ENCODE peak calls at places on chromosomes 2 and 18, in eight cellular contexts. One of them, this sample, is unnamed. For H3K4me1, the result is how much of the 10 kb centered on the place peaks cover.

GRCh38 chr2:195899226-195899625 is 169.4 kb downstream of the DNAH7 start:
- DNase-seq in hepatocyte: no peak
- DNase-seq in left lung: no peak
- DNase-seq in transverse colon: no peak
- DNase-seq in neural progenitor cell: no peak
- DNase-seq in foreskin keratinocyte: no peak
- DNase-seq in adrenal gland: no peak
- DNase-seq in PC-9: no peak
- DNase-seq in this sample: no peak

GRCh38 chr18:57621252-57621607 is 406 bp downstream of the NARS1 start:
- DNase-seq in hepatocyte: no peak
- DNase-seq in left lung: no peak
- DNase-seq in transverse colon: no peak
- DNase-seq in neural progenitor cell: no peak
- DNase-seq in foreskin keratinocyte: no peak
- DNase-seq in adrenal gland: no peak
- DNase-seq in PC-9: no peak
- DNase-seq in this sample: no peak

GRCh38 chr18:2983296-2983695 is 29.6 kb downstream of the LPIN2 start:
- DNase-seq in hepatocyte: no peak
- DNase-seq in left lung: no peak
- DNase-seq in transverse colon: no peak
- DNase-seq in neural progenitor cell: no peak
- DNase-seq in foreskin keratinocyte: no peak
- DNase-seq in adrenal gland: no peak
- DNase-seq in PC-9: no peak
- DNase-seq in this sample: no peak

GRCh38 chr18:5500158-5500939 is 43.4 kb downstream of the EPB41L3 start:
- DNase-seq in hepatocyte: no peak
- DNase-seq in left lung: no peak
- DNase-seq in transverse colon: no peak
- DNase-seq in neural progenitor cell: no peak
- DNase-seq in foreskin keratinocyte: no peak
- DNase-seq in adrenal gland: no peak
- DNase-seq in PC-9: no peak
- DNase-seq in this sample: no peak

GRCh38 chr2:69646714-69647113 is 3.2 kb upstream of the AAK1 start:
- DNase-seq in hepatocyte: no peak
- DNase-seq in left lung: no peak
- DNase-seq in transverse colon: no peak
- DNase-seq in neural progenitor cell: no peak
- DNase-seq in foreskin keratinocyte: no peak
- DNase-seq in adrenal gland: no peak
- DNase-seq in PC-9: no peak
- DNase-seq in this sample: no peak

GRCh38 chr2:192087398-192087958 is 107.3 kb downstream of the TMEFF2 start:
- DNase-seq in hepatocyte: no peak
- DNase-seq in left lung: no peak
- DNase-seq in transverse colon: no peak
- DNase-seq in neural progenitor cell: no peak
- DNase-seq in foreskin keratinocyte: peak
- DNase-seq in adrenal gland: no peak
- DNase-seq in PC-9: no peak
- DNase-seq in this sample: no peak

GRCh38 chr2:235098273-235098672 is 146.5 kb downstream of the SH3BP4 start:
- DNase-seq in hepatocyte: no peak
- DNase-seq in left lung: no peak
- DNase-seq in transverse colon: no peak
- DNase-seq in neural progenitor cell: no peak
- DNase-seq in foreskin keratinocyte: no peak
- DNase-seq in adrenal gland: no peak
- DNase-seq in PC-9: no peak
- DNase-seq in this sample: no peak

GRCh38 chr2:128310761-128311160 is 7.9 kb downstream of the HS6ST1 start:
- DNase-seq in hepatocyte: no peak
- DNase-seq in left lung: peak
- DNase-seq in transverse colon: no peak
- DNase-seq in neural progenitor cell: no peak
- DNase-seq in foreskin keratinocyte: no peak
- DNase-seq in adrenal gland: no peak
- DNase-seq in PC-9: no peak
- DNase-seq in this sample: no peak

GRCh38 chr18:9469700-9470099 is 5.6 kb upstream of the RALBP1 start:
- DNase-seq in hepatocyte: no peak
- DNase-seq in left lung: no peak
- DNase-seq in transverse colon: no peak
- DNase-seq in neural progenitor cell: no peak
- DNase-seq in foreskin keratinocyte: peak
- DNase-seq in adrenal gland: no peak
- DNase-seq in PC-9: no peak
- DNase-seq in this sample: no peak

GRCh38 chr2:238228700-238229099 is 11.1 kb downstream of the HES6 start:
- DNase-seq in hepatocyte: peak
- DNase-seq in left lung: no peak
- DNase-seq in transverse colon: no peak
- DNase-seq in neural progenitor cell: no peak
- DNase-seq in foreskin keratinocyte: no peak
- DNase-seq in adrenal gland: no peak
- DNase-seq in PC-9: no peak
- DNase-seq in this sample: no peak

GRCh38 chr2:21253311-21254027 is 129.7 kb downstream of the TDRD15 start:
- DNase-seq in hepatocyte: no peak
- DNase-seq in left lung: no peak
- DNase-seq in transverse colon: no peak
- DNase-seq in neural progenitor cell: no peak
- DNase-seq in foreskin keratinocyte: no peak
- DNase-seq in adrenal gland: no peak
- DNase-seq in PC-9: no peak
- DNase-seq in this sample: no peak

GRCh38 chr2:65300134-65300771 is 72.6 kb downstream of the ACTR2 start:
- DNase-seq in hepatocyte: no peak
- DNase-seq in left lung: no peak
- DNase-seq in transverse colon: peak
- DNase-seq in neural progenitor cell: no peak
- DNase-seq in foreskin keratinocyte: no peak
- DNase-seq in adrenal gland: peak
- DNase-seq in PC-9: no peak
- DNase-seq in this sample: no peak

GRCh38 chr18:48997985-48998831 is 47.4 kb upstream of the SMAD7 start:
- DNase-seq in hepatocyte: peak
- DNase-seq in left lung: peak
- DNase-seq in transverse colon: no peak
- DNase-seq in neural progenitor cell: peak
- DNase-seq in foreskin keratinocyte: peak
- DNase-seq in adrenal gland: peak
- DNase-seq in PC-9: peak
- DNase-seq in this sample: peak

GRCh38 chr2:143940720-143941119 is 579.2 kb downstream of the ZEB2 start:
- DNase-seq in hepatocyte: no peak
- DNase-seq in left lung: no peak
- DNase-seq in transverse colon: no peak
- DNase-seq in neural progenitor cell: no peak
- DNase-seq in foreskin keratinocyte: no peak
- DNase-seq in adrenal gland: no peak
- DNase-seq in PC-9: no peak
- DNase-seq in this sample: no peak

GRCh38 chr2:84231474-84231873 is 227.6 kb downstream of the SUCLG1 start:
- DNase-seq in hepatocyte: no peak
- DNase-seq in left lung: no peak
- DNase-seq in transverse colon: no peak
- DNase-seq in neural progenitor cell: no peak
- DNase-seq in foreskin keratinocyte: no peak
- DNase-seq in adrenal gland: no peak
- DNase-seq in PC-9: no peak
- DNase-seq in this sample: no peak

GRCh38 chr18:57921708-57922107 is 118.6 kb upstream of the ATP8B1 start:
- DNase-seq in hepatocyte: no peak
- DNase-seq in left lung: no peak
- DNase-seq in transverse colon: no peak
- DNase-seq in neural progenitor cell: no peak
- DNase-seq in foreskin keratinocyte: peak
- DNase-seq in adrenal gland: peak
- DNase-seq in PC-9: no peak
- DNase-seq in this sample: no peak

GRCh38 chr18:44682181-44682870 is 1.6 kb downstream of the SETBP1 start:
- DNase-seq in hepatocyte: peak
- DNase-seq in left lung: peak
- DNase-seq in transverse colon: peak
- DNase-seq in neural progenitor cell: peak
- DNase-seq in foreskin keratinocyte: peak
- DNase-seq in adrenal gland: no peak
- DNase-seq in PC-9: no peak
- DNase-seq in this sample: no peak

GRCh38 chr2:41869542-41870256 is 178.1 kb upstream of the PKDCC start:
- DNase-seq in hepatocyte: peak
- DNase-seq in left lung: peak
- DNase-seq in transverse colon: peak
- DNase-seq in neural progenitor cell: peak
- DNase-seq in foreskin keratinocyte: peak
- DNase-seq in adrenal gland: peak
- DNase-seq in PC-9: peak
- DNase-seq in this sample: no peak

GRCh38 chr2:70009776-70010175 is 48.3 kb upstream of the ASPRV1 start:
- DNase-seq in hepatocyte: peak
- DNase-seq in left lung: no peak
- DNase-seq in transverse colon: peak
- DNase-seq in neural progenitor cell: no peak
- DNase-seq in foreskin keratinocyte: no peak
- DNase-seq in adrenal gland: no peak
- DNase-seq in PC-9: peak
- DNase-seq in this sample: no peak

DNA sequence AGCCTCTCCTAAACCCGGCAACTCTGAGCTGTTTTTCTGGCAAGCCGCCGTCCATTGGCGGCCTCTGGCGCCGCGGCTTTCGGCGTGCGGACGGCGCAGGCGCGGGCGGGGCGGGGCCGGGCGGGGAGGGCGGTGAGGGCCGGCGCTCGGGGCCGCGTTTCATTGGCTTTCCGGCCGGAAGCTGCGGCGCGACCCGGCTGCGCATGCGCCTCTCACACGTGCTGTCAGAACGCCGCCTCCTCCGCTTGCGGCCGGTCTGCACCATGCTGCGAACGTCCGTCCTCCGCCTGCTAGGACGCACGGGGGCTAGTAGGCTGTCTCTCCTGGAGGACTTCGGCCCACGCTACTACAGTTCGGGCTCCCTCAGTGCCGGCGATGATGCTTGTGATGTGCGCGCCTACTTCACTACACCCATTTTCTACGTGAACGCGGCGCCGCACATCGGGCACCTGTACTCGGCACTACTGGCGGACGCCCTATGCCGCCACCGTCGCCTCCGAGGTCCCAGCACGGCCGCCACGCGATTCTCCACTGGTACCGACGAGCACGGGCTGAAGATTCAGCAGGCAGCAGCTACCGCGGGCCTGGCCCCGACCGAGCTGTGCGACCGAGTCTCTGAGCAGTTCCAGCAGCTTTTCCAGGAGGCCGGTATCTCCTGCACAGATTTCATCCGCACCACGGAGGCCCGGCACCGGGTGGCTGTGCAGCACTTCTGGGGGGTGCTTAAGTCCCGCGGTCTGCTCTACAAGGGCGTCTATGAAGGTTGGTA is at the start of gene MARS2:
- DNase-seq in hepatocyte: peak
- DNase-seq in left lung: peak
- DNase-seq in transverse colon: peak
- DNase-seq in neural progenitor cell: peak
- DNase-seq in foreskin keratinocyte: peak
- DNase-seq in adrenal gland: peak
- DNase-seq in PC-9: peak
- DNase-seq in this sample: peak
- TF ChIP-seq CTCF in hepatocyte: no peak
- TF ChIP-seq CTCF in left lung: no peak
- TF ChIP-seq CTCF in transverse colon: no peak
- TF ChIP-seq CTCF in neural progenitor cell: no peak
- TF ChIP-seq CTCF in foreskin keratinocyte: peak
- TF ChIP-seq CTCF in adrenal gland: no peak
- TF ChIP-seq CTCF in PC-9: no peak
- TF ChIP-seq CTCF in this sample: peak

DNA sequence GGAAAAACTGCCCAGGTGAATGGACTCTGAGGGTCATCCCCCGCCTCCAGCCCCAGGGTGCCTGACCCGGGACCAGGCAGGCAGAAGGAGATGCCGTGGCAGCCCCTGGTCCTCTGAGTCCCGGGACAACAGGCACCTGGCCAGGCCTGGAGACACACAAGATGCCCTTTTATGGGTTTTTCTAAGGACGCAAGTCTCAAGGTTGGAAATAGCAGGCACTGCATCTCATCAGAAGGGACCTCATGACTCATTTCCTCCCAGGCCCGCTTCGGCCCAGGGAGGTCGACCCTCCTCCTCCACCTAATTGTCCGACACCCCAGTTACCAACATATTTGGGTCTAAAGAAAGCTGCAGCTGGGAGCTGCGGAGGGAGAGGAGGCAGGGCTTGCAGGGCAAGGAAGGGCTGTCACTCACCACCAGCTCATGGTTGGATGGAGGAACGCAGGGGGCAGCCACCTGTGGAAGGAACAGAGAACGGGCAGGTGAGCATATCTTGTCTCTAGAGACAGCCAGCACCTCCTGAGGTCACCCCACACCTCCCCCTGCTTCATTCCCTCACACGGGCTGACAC is 82.9 kb downstream of the TNS1 start:
- DNase-seq in hepatocyte: no peak
- DNase-seq in left lung: no peak
- DNase-seq in transverse colon: no peak
- DNase-seq in neural progenitor cell: no peak
- DNase-seq in foreskin keratinocyte: no peak
- DNase-seq in adrenal gland: peak
- DNase-seq in PC-9: no peak
- DNase-seq in this sample: no peak
- H3K4me1 ChIP-seq in hepatocyte: half or more
- H3K4me1 ChIP-seq in left lung: half or more
- H3K4me1 ChIP-seq in transverse colon: half or more
- H3K4me1 ChIP-seq in neural progenitor cell: under half
- H3K4me1 ChIP-seq in foreskin keratinocyte: under half
- H3K4me1 ChIP-seq in adrenal gland: half or more
- H3K4me1 ChIP-seq in PC-9: under half
- H3K4me1 ChIP-seq in this sample: under half

GRCh38 chr2:23940262-23940975 is at the start of gene UBXN2A:
- DNase-seq in hepatocyte: peak
- DNase-seq in left lung: peak
- DNase-seq in transverse colon: peak
- DNase-seq in neural progenitor cell: peak
- DNase-seq in foreskin keratinocyte: peak
- DNase-seq in adrenal gland: peak
- DNase-seq in PC-9: peak
- DNase-seq in this sample: peak
- TF ChIP-seq CTCF in hepatocyte: no peak
- TF ChIP-seq CTCF in left lung: no peak
- TF ChIP-seq CTCF in transverse colon: no peak
- TF ChIP-seq CTCF in neural progenitor cell: no peak
- TF ChIP-seq CTCF in foreskin keratinocyte: no peak
- TF ChIP-seq CTCF in adrenal gland: no peak
- TF ChIP-seq CTCF in PC-9: no peak
- TF ChIP-seq CTCF in this sample: no peak

DNA sequence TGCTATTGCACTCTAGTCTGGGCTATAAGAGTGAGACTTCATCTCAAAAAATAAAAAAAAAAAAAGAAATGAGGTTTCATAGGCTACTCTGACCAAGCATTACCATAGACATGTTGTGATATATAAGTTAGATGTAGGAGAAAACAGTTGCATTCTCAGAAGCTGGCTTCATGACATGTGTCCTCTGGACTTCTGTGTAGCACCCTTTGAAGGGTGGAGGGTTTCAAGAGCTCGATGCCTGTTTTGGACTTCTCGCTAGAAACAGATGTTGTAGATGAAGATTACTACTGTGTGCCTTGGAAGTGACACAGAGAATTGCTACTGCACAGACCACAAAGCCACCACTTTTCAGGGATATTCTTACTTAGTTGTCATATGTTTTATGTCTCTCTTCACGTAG is 91.0 kb downstream of the TMEM247 start:
- DNase-seq in hepatocyte: no peak
- DNase-seq in left lung: no peak
- DNase-seq in transverse colon: no peak
- DNase-seq in neural progenitor cell: no peak
- DNase-seq in foreskin keratinocyte: no peak
- DNase-seq in adrenal gland: no peak
- DNase-seq in PC-9: no peak
- DNase-seq in this sample: no peak
- H3K4me1 ChIP-seq in hepatocyte: under half
- H3K4me1 ChIP-seq in left lung: under half
- H3K4me1 ChIP-seq in transverse colon: half or more
- H3K4me1 ChIP-seq in neural progenitor cell: under half
- H3K4me1 ChIP-seq in foreskin keratinocyte: under half
- H3K4me1 ChIP-seq in adrenal gland: under half
- H3K4me1 ChIP-seq in PC-9: under half
- H3K4me1 ChIP-seq in this sample: under half

This sample was measured in RWPE2.